ENCODE peak calls at places on chromosome 13, in five cellular contexts. One of them, this sample, is unnamed.

GRCh38 chr13:99198630-99199029 is 2.0 kb upstream of the UBAC2 start:
- DNase-seq in GM12878: no peak
- DNase-seq in WTC11: no peak
- DNase-seq in HepG2: no peak
- DNase-seq in K562: no peak
- DNase-seq in this sample: no peak

GRCh38 chr13:46831588-46832194 is 34.7 kb upstream of the ESD start:
- DNase-seq in HepG2: peak
- DNase-seq in GM12878: no peak
- DNase-seq in WTC11: peak
- DNase-seq in K562: peak
- DNase-seq in this sample: peak

GRCh38 chr13:111359237-111359915 is 38.9 kb downstream of the TEX29 start:
- DNase-seq in GM12878: no peak
- DNase-seq in K562: no peak
- DNase-seq in WTC11: peak
- DNase-seq in HepG2: no peak
- DNase-seq in this sample: no peak

GRCh38 chr13:33787051-33787591 is 30.8 kb upstream of the RFC3 start:
- DNase-seq in WTC11: no peak
- DNase-seq in K562: no peak
- DNase-seq in GM12878: peak
- DNase-seq in HepG2: no peak
- DNase-seq in this sample: no peak

GRCh38 chr13:112619730-112620639 is 32.0 kb upstream of the TUBGCP3 start:
- DNase-seq in GM12878: no peak
- DNase-seq in HepG2: no peak
- DNase-seq in K562: peak
- DNase-seq in WTC11: peak
- DNase-seq in this sample: no peak

GRCh38 chr13:28540612-28541011 is 45.7 kb upstream of the FLT1 start:
- DNase-seq in HepG2: no peak
- DNase-seq in GM12878: no peak
- DNase-seq in WTC11: no peak
- DNase-seq in K562: no peak
- DNase-seq in this sample: no peak

GRCh38 chr13:112615391-112615790 is 27.4 kb upstream of the TUBGCP3 start:
- DNase-seq in GM12878: no peak
- DNase-seq in WTC11: no peak
- DNase-seq in K562: peak
- DNase-seq in HepG2: no peak
- DNase-seq in this sample: no peak

GRCh38 chr13:73000027-73000674 is 58.7 kb upstream of the KLF5 start:
- DNase-seq in WTC11: no peak
- DNase-seq in HepG2: no peak
- DNase-seq in K562: no peak
- DNase-seq in GM12878: peak
- DNase-seq in this sample: no peak

GRCh38 chr13:34863360-34864135 is 78.5 kb upstream of the NBEA start:
- DNase-seq in WTC11: no peak
- DNase-seq in K562: no peak
- DNase-seq in GM12878: no peak
- DNase-seq in HepG2: peak
- DNase-seq in this sample: peak

DNA sequence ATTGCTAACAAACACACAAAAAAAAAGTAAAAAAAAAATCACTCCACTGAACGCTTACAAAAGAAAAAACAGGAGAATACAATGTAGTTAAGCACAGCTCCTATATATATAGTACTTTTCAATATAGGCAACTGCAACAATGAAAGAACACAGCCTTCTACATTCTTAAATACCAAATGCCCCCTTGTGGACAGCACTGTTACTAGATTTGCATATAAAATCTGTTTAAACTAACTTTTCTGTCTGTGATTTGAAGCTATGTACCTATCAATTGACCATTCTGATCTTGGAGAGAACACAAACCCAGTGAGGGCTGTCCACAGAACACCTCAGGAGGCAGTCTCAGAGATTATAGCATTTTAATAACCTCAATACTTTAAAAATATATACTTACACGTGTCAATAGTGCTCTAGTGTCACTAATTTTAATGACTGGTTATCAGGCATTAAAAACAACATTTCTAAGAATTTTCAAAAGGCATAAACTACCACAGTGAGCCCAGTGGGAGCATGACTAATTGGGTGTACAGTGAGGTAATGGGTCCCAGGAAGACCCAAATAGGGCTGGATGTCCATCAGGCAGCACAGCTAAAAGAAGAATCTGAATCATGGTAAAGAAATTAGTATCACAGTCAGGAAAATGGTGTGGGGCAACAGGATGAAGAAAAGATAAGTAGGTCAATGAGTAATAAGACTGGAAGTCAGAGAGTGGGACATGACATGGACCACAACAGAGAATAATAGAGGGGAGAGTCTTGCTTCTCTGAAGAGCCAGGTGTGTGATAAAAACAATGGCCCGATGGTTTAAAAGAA is 22.2 kb downstream of the CCDC169 start:
- DNase-seq in WTC11: no peak
- DNase-seq in GM12878: no peak
- DNase-seq in K562: no peak
- DNase-seq in HepG2: peak
- DNase-seq in this sample: peak
- TF ChIP-seq SP1 in WTC11: no peak
- TF ChIP-seq SP1 in GM12878: no peak
- TF ChIP-seq SP1 in K562: no peak
- TF ChIP-seq SP1 in HepG2: no peak
- TF ChIP-seq SP1 in this sample: no peak

GRCh38 chr13:67229438-67230242 is 496 bp downstream of the PCDH9 start:
- DNase-seq in GM12878: no peak
- DNase-seq in WTC11: no peak
- DNase-seq in HepG2: no peak
- DNase-seq in K562: no peak
- DNase-seq in this sample: peak
- TF ChIP-seq SP1 in GM12878: no peak
- TF ChIP-seq SP1 in WTC11: no peak
- TF ChIP-seq SP1 in HepG2: no peak
- TF ChIP-seq SP1 in K562: no peak
- TF ChIP-seq SP1 in this sample: no peak

GRCh38 chr13:76854894-76855293 is 31.3 kb downstream of the KCTD12 start:
- DNase-seq in GM12878: no peak
- DNase-seq in K562: no peak
- DNase-seq in HepG2: no peak
- DNase-seq in WTC11: no peak
- DNase-seq in this sample: no peak

GRCh38 chr13:76853481-76853880 is 32.7 kb downstream of the KCTD12 start:
- DNase-seq in K562: no peak
- DNase-seq in WTC11: no peak
- DNase-seq in GM12878: no peak
- DNase-seq in HepG2: no peak
- DNase-seq in this sample: no peak

GRCh38 chr13:76854209-76854608 is 32.0 kb downstream of the KCTD12 start:
- DNase-seq in K562: no peak
- DNase-seq in HepG2: no peak
- DNase-seq in GM12878: no peak
- DNase-seq in WTC11: no peak
- DNase-seq in this sample: no peak

GRCh38 chr13:76852991-76853390 is 33.2 kb downstream of the KCTD12 start:
- DNase-seq in WTC11: no peak
- DNase-seq in HepG2: no peak
- DNase-seq in K562: no peak
- DNase-seq in GM12878: no peak
- DNase-seq in this sample: no peak

DNA sequence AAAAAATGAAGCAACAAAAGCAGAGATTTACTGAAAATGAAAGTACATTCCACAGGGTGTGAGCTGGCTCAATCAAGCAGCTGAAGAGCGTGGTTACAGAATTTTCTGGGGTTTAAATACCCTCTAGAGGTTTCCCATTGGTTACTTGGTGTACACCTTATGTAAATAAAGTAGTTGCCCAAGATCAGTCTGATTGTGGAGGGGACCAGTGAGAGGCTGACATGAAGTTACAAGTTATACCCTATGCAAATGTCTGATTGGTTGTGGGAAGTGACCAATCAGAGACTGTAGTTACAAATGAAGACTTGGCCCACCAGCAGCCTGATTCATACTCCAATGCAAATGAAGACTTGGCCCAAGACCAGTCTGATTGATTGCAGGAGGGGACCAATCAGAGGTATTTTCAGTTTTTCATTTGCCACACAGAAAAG is 30.0 kb downstream of the KCTD12 start:
- DNase-seq in WTC11: no peak
- DNase-seq in K562: no peak
- DNase-seq in HepG2: no peak
- DNase-seq in GM12878: no peak
- DNase-seq in this sample: no peak
- TF ChIP-seq SP1 in WTC11: no peak
- TF ChIP-seq SP1 in K562: no peak
- TF ChIP-seq SP1 in HepG2: no peak
- TF ChIP-seq SP1 in GM12878: no peak
- TF ChIP-seq SP1 in this sample: no peak

GRCh38 chr13:49998714-49999624 is 2.1 kb downstream of the TRIM13 start:
- DNase-seq in GM12878: no peak
- DNase-seq in HepG2: no peak
- DNase-seq in K562: no peak
- DNase-seq in WTC11: peak
- DNase-seq in this sample: no peak
- TF ChIP-seq SP1 in GM12878: no peak
- TF ChIP-seq SP1 in HepG2: no peak
- TF ChIP-seq SP1 in K562: no peak
- TF ChIP-seq SP1 in WTC11: no peak
- TF ChIP-seq SP1 in this sample: no peak

DNA sequence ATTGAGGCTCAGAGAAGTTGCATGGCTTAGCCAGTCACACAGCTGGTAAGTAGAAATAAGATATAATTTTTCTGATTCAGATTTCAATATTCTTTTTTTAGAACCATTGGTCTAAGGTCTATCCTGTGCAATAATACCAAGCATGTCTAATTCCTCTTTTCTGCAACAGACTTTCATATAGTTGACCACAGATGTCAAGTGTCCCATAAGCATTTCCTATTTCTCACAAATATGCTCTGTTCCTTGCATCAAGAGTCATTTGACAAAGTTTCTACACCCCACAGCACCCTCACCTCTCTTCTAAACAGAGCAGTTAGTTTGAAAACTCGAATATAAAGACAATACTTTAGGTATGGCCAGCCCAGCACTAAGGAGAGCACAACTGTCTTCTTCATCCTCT is 26.8 kb upstream of the SACS start:
- DNase-seq in K562: no peak
- DNase-seq in GM12878: peak
- DNase-seq in HepG2: no peak
- DNase-seq in WTC11: no peak
- DNase-seq in this sample: no peak
- TF ChIP-seq SP1 in K562: no peak
- TF ChIP-seq SP1 in GM12878: no peak
- TF ChIP-seq SP1 in HepG2: no peak
- TF ChIP-seq SP1 in WTC11: no peak
- TF ChIP-seq SP1 in this sample: no peak